ENCODE peak calls at places on chromosomes 1 and 21, in ten cellular contexts. T, D, C, H, Q, P, Z, O, F and M are unnamed samples. For H3K4me1 and H3K27me3, the result is how much of the 10 kb centered on the place peaks cover.

GRCh38 chr1:202343652-202344349 is 2.1 kb upstream of the UBE2T start:
- DNase-seq in T (no peak), D (no peak), C (no peak), H (no peak), Q (no peak), P (peak), Z (no peak), O (peak), F (no peak), M (peak)

GRCh38 chr1:25035523-25036116 is 105.5 kb upstream of the RUNX3 start:
- DNase-seq in T (no peak), D (no peak), C (no peak), H (no peak), Q (no peak), P (no peak), Z (no peak), O (no peak), F (no peak), M (no peak)

GRCh38 chr1:111998332-111998731 is 8.9 kb upstream of the KCND3 start:
- DNase-seq in T (no peak), D (no peak), C (no peak), H (no peak), Q (no peak), P (no peak), Z (no peak), O (no peak), F (no peak), M (no peak)

GRCh38 chr1:201737350-201738060 is 91.5 kb upstream of the IPO9 start:
- DNase-seq in T (peak), D (no peak), C (no peak), H (peak), Q (no peak), P (no peak), Z (no peak), O (peak), F (no peak), M (no peak)

GRCh38 chr1:2821970-2822620 is 20.6 kb upstream of the TTC34 start:
- DNase-seq in T (peak), D (peak), C (peak), H (peak), Q (peak), P (peak), Z (no peak), O (peak), F (peak), M (peak)

GRCh38 chr1:153774780-153775431 is at the start of gene SLC27A3:
- DNase-seq in T (peak), D (peak), C (peak), H (peak), Q (peak), P (no peak), Z (no peak), O (peak), F (peak), M (peak)

GRCh38 chr1:156463874-156464273 is 36.7 kb downstream of the MEF2D start:
- DNase-seq in T (no peak), D (no peak), C (no peak), H (no peak), Q (peak), P (no peak), Z (no peak), O (peak), F (no peak), M (no peak)

GRCh38 chr1:229116114-229116513 is 154.8 kb upstream of the RAB4A start:
- DNase-seq in T (no peak), D (no peak), C (peak), H (no peak), Q (no peak), P (no peak), Z (no peak), O (no peak), F (no peak), M (no peak)

GRCh38 chr21:30209571-30209970 is 6.3 kb downstream of the CLDN8 start:
- DNase-seq in T (no peak), D (no peak), C (no peak), H (no peak), Q (peak), P (no peak), Z (no peak), O (peak), F (no peak), M (no peak)

GRCh38 chr1:175094626-175095025 is 27.0 kb downstream of the TNN start:
- DNase-seq in T (no peak), D (no peak), C (no peak), H (no peak), Q (no peak), P (no peak), Z (no peak), O (no peak), F (no peak), M (no peak)

GRCh38 chr1:41056907-41057306 is 35.4 kb upstream of the SLFNL1 start:
- DNase-seq in T (no peak), D (no peak), C (no peak), H (no peak), Q (no peak), P (no peak), Z (no peak), O (peak), F (no peak), M (no peak)

GRCh38 chr1:160438320-160438918 is 38.1 kb downstream of the VANGL2 start:
- DNase-seq in T (no peak), D (no peak), C (no peak), H (no peak), Q (no peak), P (no peak), Z (no peak), O (no peak), F (no peak), M (no peak)
- H3K4me3 ChIP-seq in T (peak), D (no peak), C (no peak), H (no peak), Q (no peak), P (peak), Z (peak), O (no peak), F (peak), M (no peak)

GRCh38 chr1:72568113-72568512 is 285.8 kb upstream of the NEGR1 start:
- DNase-seq in T (no peak), D (no peak), C (no peak), H (no peak), Q (no peak), P (no peak), Z (no peak), O (no peak), F (no peak), M (no peak)
- H3K4me1 ChIP-seq in T (under half), D (under half), C (under half), H (under half), Q (under half), P (under half), Z (under half), O (under half), F (under half), M (under half)

DNA sequence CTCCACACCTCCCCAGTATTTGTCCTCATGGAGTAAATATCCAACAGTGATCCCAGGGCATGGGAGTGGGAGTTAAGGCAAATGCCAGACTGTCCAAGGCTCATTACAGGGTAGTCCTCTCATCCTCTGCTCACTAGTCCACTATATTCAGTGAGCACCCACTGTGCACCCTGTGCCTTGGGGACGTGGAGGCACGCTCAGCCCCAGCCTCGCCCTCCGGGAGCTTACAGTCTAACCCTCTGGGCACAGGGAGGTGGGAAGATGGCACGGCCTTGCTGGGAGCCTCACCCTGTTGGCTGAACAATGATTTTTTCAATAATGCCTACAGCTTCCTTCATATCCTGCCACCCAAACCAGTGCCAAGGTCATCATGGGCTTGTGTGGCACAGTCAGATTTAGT is 2.8 kb downstream of the HES2 start:
- DNase-seq in T (no peak), D (no peak), C (no peak), H (no peak), Q (no peak), P (no peak), Z (no peak), O (no peak), F (no peak), M (no peak)
- H3K27me3 ChIP-seq in T (half or more), D (under half), C (half or more), H (under half), Q (under half), P (half or more), Z (half or more), O (half or more), F (under half), M (under half)

DNA sequence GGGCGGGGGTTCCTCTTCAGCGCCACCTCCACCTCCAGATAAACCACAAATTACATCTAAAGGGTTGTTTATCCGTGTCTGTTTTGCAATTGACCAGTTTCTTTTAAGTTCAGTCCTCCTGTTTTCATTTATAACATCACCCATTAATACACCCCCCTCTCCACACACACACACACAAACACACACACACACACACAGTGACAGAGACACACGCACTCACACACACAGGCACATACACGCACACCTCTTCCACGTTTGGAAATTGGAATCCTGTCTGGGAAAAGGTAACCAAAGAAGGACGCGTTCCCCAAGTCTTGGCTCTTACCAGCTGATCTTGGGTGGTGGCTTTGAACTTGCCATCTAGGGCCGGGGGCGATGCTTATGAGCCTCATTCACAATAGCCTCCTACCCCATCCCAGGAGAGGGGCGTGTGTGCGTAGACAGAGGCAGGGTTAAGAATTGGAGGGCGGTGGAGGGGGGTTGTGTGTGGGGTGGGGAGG is 442 bp upstream of the CSMD2 start:
- DNase-seq in T (no peak), D (no peak), C (no peak), H (no peak), Q (no peak), P (no peak), Z (no peak), O (peak), F (no peak), M (no peak)
- H3K4me3 ChIP-seq in T (peak), D (no peak), C (no peak), H (peak), Q (no peak), P (no peak), Z (no peak), O (peak), F (peak), M (no peak)

GRCh38 chr1:161121838-161122237 is 3.9 kb downstream of the NIT1 start:
- DNase-seq in T (no peak), D (no peak), C (no peak), H (no peak), Q (no peak), P (no peak), Z (no peak), O (no peak), F (no peak), M (no peak)

GRCh38 chr1:161122967-161123366 is 5.1 kb downstream of the NIT1 start:
- DNase-seq in T (no peak), D (no peak), C (no peak), H (no peak), Q (no peak), P (no peak), Z (no peak), O (no peak), F (no peak), M (no peak)

GRCh38 chr1:161119017-161119378 is 1.1 kb downstream of the NIT1 start:
- DNase-seq in T (peak), D (peak), C (no peak), H (peak), Q (peak), P (no peak), Z (no peak), O (peak), F (peak), M (peak)

GRCh38 chr1:161119379-161120061 is 1.6 kb downstream of the NIT1 start:
- DNase-seq in T (no peak), D (peak), C (no peak), H (no peak), Q (peak), P (peak), Z (peak), O (peak), F (peak), M (peak)

GRCh38 chr1:161121042-161121441 is 3.1 kb downstream of the NIT1 start:
- DNase-seq in T (no peak), D (no peak), C (no peak), H (no peak), Q (no peak), P (no peak), Z (no peak), O (no peak), F (no peak), M (no peak)
- H3K4me1 ChIP-seq in T (half or more), D (under half), C (half or more), H (under half), Q (under half), P (under half), Z (under half), O (under half), F (under half), M (under half)